ENCODE peak calls at places on chromosomes 1 and 21, in six cellular contexts. U, L, B, I, Q and F are unnamed samples.

GRCh38 chr1:12544357-12544756 is 73.7 kb downstream of the DHRS3 start:
- DNase-seq in U (no peak), Q (no peak), B (no peak), L (no peak), I (no peak), F (no peak)

GRCh38 chr1:168112673-168113305 is 23.9 kb downstream of the GPR161 start:
- DNase-seq in B (peak; percentile 27), L (no peak), U (no peak), I (no peak), Q (no peak), F (peak; percentile 7)

GRCh38 chr1:167679714-167680113 is 42.1 kb upstream of the MPZL1 start:
- DNase-seq in Q (peak; percentile 65), L (no peak), U (no peak), I (no peak), B (no peak), F (no peak)

GRCh38 chr1:116751626-116752025 is 2.6 kb upstream of the CD2 start:
- DNase-seq in L (no peak), Q (no peak), I (no peak), B (no peak), U (no peak), F (peak; percentile 62)

GRCh38 chr21:36783612-36784383 is 84.9 kb downstream of the SIM2 start:
- DNase-seq in L (no peak), U (no peak), Q (peak; percentile 12), B (no peak), I (no peak), F (no peak)

GRCh38 chr1:72007312-72007711 is 275.0 kb downstream of the NEGR1 start:
- DNase-seq in I (no peak), B (no peak), U (no peak), Q (no peak), L (no peak), F (no peak)

GRCh38 chr1:94674876-94675275 is 133.3 kb upstream of the F3 start:
- DNase-seq in I (no peak), B (no peak), Q (no peak), L (no peak), U (no peak), F (no peak)

GRCh38 chr1:153546796-153547559 is 1.4 kb upstream of the S100A4 start:
- DNase-seq in U (no peak), L (no peak), I (no peak), B (no peak), Q (no peak), F (no peak)

GRCh38 chr21:36195613-36196012 is 39.0 kb downstream of the DOP1B start:
- DNase-seq in Q (no peak), L (no peak), B (no peak), U (no peak), I (no peak), F (no peak)

GRCh38 chr1:5485436-5485835 is 506.8 kb downstream of the NPHP4 start:
- DNase-seq in L (no peak), B (no peak), I (no peak), Q (no peak), U (no peak), F (no peak)

GRCh38 chr1:94296018-94296417 is 58.6 kb upstream of the ARHGAP29 start:
- DNase-seq in L (no peak), B (no peak), Q (no peak), I (no peak), U (no peak), F (no peak)

GRCh38 chr1:33070628-33071027 is 10.3 kb upstream of the AZIN2 start:
- DNase-seq in I (no peak), B (no peak), L (no peak), Q (no peak), U (no peak), F (no peak)

GRCh38 chr1:210626341-210626740 is 297.6 kb downstream of the HHAT start:
- DNase-seq in L (no peak), U (no peak), I (no peak), B (no peak), Q (no peak), F (no peak)

GRCh38 chr1:210629276-210629675 is 300.6 kb downstream of the HHAT start:
- DNase-seq in Q (no peak), B (no peak), U (no peak), L (no peak), I (no peak), F (no peak)

GRCh38 chr1:210625715-210626114 is 297.0 kb downstream of the HHAT start:
- DNase-seq in L (no peak), I (no peak), B (no peak), U (no peak), Q (no peak), F (no peak)

GRCh38 chr1:210624722-210625121 is 296.0 kb downstream of the HHAT start:
- DNase-seq in L (no peak), Q (no peak), U (no peak), B (no peak), I (peak; percentile 41), F (no peak)

DNA sequence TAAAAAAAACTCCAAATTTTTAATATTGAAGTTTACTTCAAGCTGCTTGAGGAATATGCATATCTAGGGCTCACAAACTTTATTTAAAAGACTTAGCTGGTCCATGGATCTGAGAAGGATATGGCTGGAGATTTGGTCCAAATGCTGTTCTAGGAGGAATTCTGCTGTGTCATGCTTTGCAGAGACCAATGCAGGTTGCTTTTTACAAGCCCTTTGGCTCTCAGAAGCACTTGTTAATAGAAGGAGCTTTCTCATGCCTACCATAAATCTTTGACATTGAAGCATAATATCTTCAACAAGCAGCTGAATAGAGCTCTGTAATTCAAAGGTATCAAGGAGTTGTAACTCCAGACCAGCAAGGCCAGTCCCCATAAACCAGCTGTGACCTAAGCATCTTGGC is 299.0 kb downstream of the HHAT start:
- DNase-seq in B (no peak), I (no peak), U (no peak), L (no peak), Q (no peak), F (no peak)
- H3K27ac ChIP-seq in B (no peak overlapping the region), I (no peak overlapping the region), U (no peak overlapping the region), L (no peak overlapping the region), Q (no peak overlapping the region), F (no peak overlapping the region)

GRCh38 chr1:178050084-178050483 is 43.8 kb upstream of the RASAL2 start:
- DNase-seq in B (no peak), L (no peak), U (no peak), I (no peak), Q (peak; percentile 76), F (no peak)

GRCh38 chr1:178055779-178056471 is 38.0 kb upstream of the RASAL2 start:
- DNase-seq in I (no peak), U (no peak), B (peak; percentile 32), L (no peak), Q (peak; percentile 81), F (peak; percentile 77)

GRCh38 chr1:178051071-178051470 is 42.8 kb upstream of the RASAL2 start:
- DNase-seq in L (no peak), B (no peak), Q (no peak), I (no peak), U (no peak), F (no peak)

GRCh38 chr1:178055093-178055492 is 38.8 kb upstream of the RASAL2 start:
- DNase-seq in Q (peak; percentile 40), L (peak; percentile 74), I (peak; percentile 52), U (no peak), B (no peak), F (peak; percentile 70)

GRCh38 chr1:178052650-178053461 is 41.0 kb upstream of the RASAL2 start:
- DNase-seq in B (no peak), I (no peak), L (no peak), Q (peak; percentile 92), U (no peak), F (no peak)
- TF ChIP-seq GABPA in B (no peak), I (no peak), L (no peak), Q (peak; percentile 22), U (no peak), F (no peak)

DNA sequence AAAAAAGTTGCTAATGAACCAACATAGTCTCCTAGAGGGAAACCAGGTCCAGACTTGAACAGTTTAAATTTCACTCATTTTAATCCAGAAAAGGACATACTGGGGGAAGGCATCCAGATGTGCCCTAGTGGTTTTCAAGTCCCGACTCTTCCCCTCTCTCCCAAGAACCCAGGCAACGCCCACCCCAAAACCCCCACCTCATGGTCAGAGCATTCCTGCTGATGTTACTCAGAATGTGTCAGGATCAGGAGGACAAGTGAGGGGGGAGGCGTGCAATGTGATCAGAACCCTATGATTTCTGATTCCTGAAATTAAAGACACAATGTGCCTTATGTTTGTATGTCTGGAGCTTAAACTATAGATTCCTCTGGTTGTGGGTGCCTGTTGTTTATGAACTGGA is 1.6 kb upstream of the CTSK start:
- DNase-seq in I (no peak), L (no peak), B (no peak), Q (no peak), U (no peak), F (no peak)
- H3K27ac ChIP-seq in I (no peak overlapping the region), L (no peak overlapping the region), B (no peak overlapping the region), Q (no peak overlapping the region), U (no peak overlapping the region), F (no peak overlapping the region)

DNA sequence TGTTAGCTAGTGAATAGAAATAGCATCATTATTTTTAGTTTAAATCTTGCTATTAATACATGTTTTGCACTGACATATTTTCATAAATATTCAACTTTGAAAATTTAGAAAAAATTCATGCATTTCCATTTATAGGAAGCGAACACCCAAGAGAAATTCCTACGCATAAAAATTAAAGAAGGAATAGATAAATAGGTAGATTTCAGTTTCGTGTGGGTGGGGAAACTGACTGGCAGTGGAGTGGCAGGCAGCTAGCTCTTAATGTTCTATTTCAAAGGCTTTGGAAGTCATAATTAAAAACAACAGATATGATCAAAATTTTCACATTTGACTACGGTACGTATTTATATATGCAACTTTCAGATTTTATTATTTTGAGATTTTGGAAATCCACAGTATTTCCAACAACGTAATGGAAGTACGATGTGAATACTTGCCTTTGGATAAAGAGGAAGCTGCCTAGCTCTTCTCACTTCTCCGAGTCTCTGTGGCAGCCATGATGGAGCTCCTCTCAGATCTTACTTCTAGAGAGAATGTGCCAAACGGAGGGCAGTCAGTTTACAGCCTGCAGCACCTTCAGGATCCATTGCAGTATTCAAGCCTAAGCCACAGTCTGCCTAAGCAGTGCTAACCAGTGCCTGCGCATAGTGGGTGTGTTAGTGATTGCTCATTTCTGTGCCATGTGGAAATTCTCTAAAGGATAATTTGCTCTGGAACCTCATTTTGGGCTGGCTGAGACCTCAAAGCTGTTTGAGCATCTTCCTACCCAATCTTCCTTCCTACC is 62.9 kb upstream of the RGS4 start:
- DNase-seq in B (no peak), U (no peak), L (no peak), I (no peak), Q (no peak), F (no peak)
- TF ChIP-seq GABPA in B (no peak), U (no peak), L (no peak), I (no peak), Q (no peak), F (no peak)

GRCh38 chr1:156293895-156294294 is 1.6 kb downstream of the GLMP start:
- DNase-seq in I (no peak), B (no peak), Q (no peak), U (no peak), L (no peak), F (no peak)

GRCh38 chr1:156295391-156295947 is at the start of gene GLMP:
- DNase-seq in Q (peak; percentile 52), L (peak; percentile 70), B (no peak), U (peak; percentile 71), I (peak; percentile 82), F (no peak)

GRCh38 chr1:156303241-156303640 is 4.1 kb upstream of the VHLL start:
- DNase-seq in I (no peak), U (no peak), Q (no peak), B (no peak), L (no peak), F (no peak)

GRCh38 chr1:156293098-156293434 is 2.4 kb downstream of the GLMP start:
- DNase-seq in Q (no peak), U (no peak), I (no peak), L (no peak), B (no peak), F (no peak)

GRCh38 chr1:156298852-156299357 is at the start of gene VHLL:
- DNase-seq in Q (no peak), B (no peak), I (no peak), U (no peak), L (no peak), F (no peak)
- H3K27ac ChIP-seq in Q (no peak within 1 kb of the TSS), B (no peak within 1 kb of the TSS), I (no peak within 1 kb of the TSS), U (no peak within 1 kb of the TSS), L (no peak within 1 kb of the TSS), F (no peak within 1 kb of the TSS)